ENCODE peak calls at places on chromosomes 16 and 17, in nine cellular contexts. One of them, this sample, is unnamed.

GRCh38 chr17:10812674-10813073 is 8.8 kb upstream of the TMEM238L start:
- DNase-seq in heart right ventricle: peak; percentile 43
- DNase-seq in adrenal gland: no peak
- DNase-seq in lung: no peak
- DNase-seq in HepG2: no peak
- DNase-seq in thyroid gland: peak; percentile 46
- DNase-seq in cardiac muscle cell: no peak
- DNase-seq in body of pancreas: peak; percentile 15
- DNase-seq in breast epithelium: no peak
- DNase-seq in this sample: no peak

GRCh38 chr17:40551874-40552768 is 13.2 kb downstream of the CCR7 start:
- DNase-seq in adrenal gland: peak; percentile 35
- DNase-seq in breast epithelium: peak; percentile 57
- DNase-seq in thyroid gland: peak; percentile 45
- DNase-seq in cardiac muscle cell: peak; percentile 86
- DNase-seq in HepG2: peak; percentile 95
- DNase-seq in lung: peak; percentile 30
- DNase-seq in body of pancreas: peak; percentile 55
- DNase-seq in heart right ventricle: no peak
- DNase-seq in this sample: peak; percentile 23

GRCh38 chr16:27242868-27243590 is 25.5 kb downstream of the NSMCE1 start:
- DNase-seq in lung: no peak
- DNase-seq in breast epithelium: no peak
- DNase-seq in adrenal gland: no peak
- DNase-seq in cardiac muscle cell: peak; percentile 86
- DNase-seq in heart right ventricle: no peak
- DNase-seq in thyroid gland: peak; percentile 29
- DNase-seq in HepG2: peak; percentile 83
- DNase-seq in body of pancreas: peak; percentile 60
- DNase-seq in this sample: peak; percentile 61

GRCh38 chr16:4410335-4411075 is 5.9 kb downstream of the CORO7 start:
- DNase-seq in heart right ventricle: no peak
- DNase-seq in cardiac muscle cell: peak; percentile 94
- DNase-seq in thyroid gland: no peak
- DNase-seq in HepG2: no peak
- DNase-seq in body of pancreas: peak; percentile 53
- DNase-seq in breast epithelium: peak; percentile 67
- DNase-seq in lung: no peak
- DNase-seq in adrenal gland: no peak
- DNase-seq in this sample: peak; percentile 14

GRCh38 chr16:84952335-84953050 is 58.8 kb downstream of the ZDHHC7 start:
- DNase-seq in cardiac muscle cell: peak; percentile 91
- DNase-seq in thyroid gland: peak; percentile 83
- DNase-seq in breast epithelium: peak; percentile 69
- DNase-seq in lung: peak; percentile 84
- DNase-seq in heart right ventricle: peak; percentile 81
- DNase-seq in body of pancreas: peak; percentile 88
- DNase-seq in HepG2: peak; percentile 83
- DNase-seq in adrenal gland: peak; percentile 89
- DNase-seq in this sample: peak; percentile 89

GRCh38 chr17:32269377-32269776 is 3.7 kb downstream of the RHBDL3 start:
- DNase-seq in breast epithelium: no peak
- DNase-seq in lung: no peak
- DNase-seq in body of pancreas: no peak
- DNase-seq in cardiac muscle cell: no peak
- DNase-seq in heart right ventricle: no peak
- DNase-seq in HepG2: no peak
- DNase-seq in adrenal gland: peak; percentile 45
- DNase-seq in thyroid gland: no peak
- DNase-seq in this sample: peak; percentile 27

GRCh38 chr16:26605872-26606271 is 460.9 kb upstream of the C16orf82 start:
- DNase-seq in body of pancreas: no peak
- DNase-seq in breast epithelium: no peak
- DNase-seq in lung: no peak
- DNase-seq in adrenal gland: no peak
- DNase-seq in heart right ventricle: no peak
- DNase-seq in thyroid gland: peak; percentile 44
- DNase-seq in HepG2: no peak
- DNase-seq in cardiac muscle cell: no peak
- DNase-seq in this sample: no peak

GRCh38 chr17:82493517-82493840 is 26.1 kb upstream of the FOXK2 start:
- DNase-seq in adrenal gland: peak; percentile 67
- DNase-seq in thyroid gland: peak; percentile 82
- DNase-seq in lung: no peak
- DNase-seq in breast epithelium: no peak
- DNase-seq in heart right ventricle: no peak
- DNase-seq in HepG2: no peak
- DNase-seq in cardiac muscle cell: no peak
- DNase-seq in body of pancreas: no peak
- DNase-seq in this sample: peak; percentile 50

GRCh38 chr16:79602615-79603014 is 2.1 kb upstream of the MAF start:
- DNase-seq in adrenal gland: no peak
- DNase-seq in thyroid gland: no peak
- DNase-seq in body of pancreas: no peak
- DNase-seq in breast epithelium: no peak
- DNase-seq in HepG2: no peak
- DNase-seq in cardiac muscle cell: no peak
- DNase-seq in heart right ventricle: no peak
- DNase-seq in lung: no peak
- DNase-seq in this sample: no peak

GRCh38 chr16:15858921-15859668 is 2.3 kb upstream of the MYH11 start:
- DNase-seq in lung: no peak
- DNase-seq in heart right ventricle: no peak
- DNase-seq in thyroid gland: no peak
- DNase-seq in cardiac muscle cell: no peak
- DNase-seq in breast epithelium: no peak
- DNase-seq in HepG2: no peak
- DNase-seq in body of pancreas: no peak
- DNase-seq in adrenal gland: no peak
- DNase-seq in this sample: no peak

GRCh38 chr16:15857779-15858560 is 1.1 kb upstream of the MYH11 start:
- DNase-seq in cardiac muscle cell: peak; percentile 54
- DNase-seq in HepG2: no peak
- DNase-seq in lung: no peak
- DNase-seq in body of pancreas: peak; percentile 9
- DNase-seq in thyroid gland: peak; percentile 29
- DNase-seq in breast epithelium: peak; percentile 68
- DNase-seq in adrenal gland: peak; percentile 20
- DNase-seq in heart right ventricle: peak; percentile 27
- DNase-seq in this sample: peak; percentile 90

GRCh38 chr16:15855704-15856003 is 1.2 kb downstream of the MYH11 start:
- DNase-seq in thyroid gland: no peak
- DNase-seq in HepG2: no peak
- DNase-seq in breast epithelium: no peak
- DNase-seq in cardiac muscle cell: no peak
- DNase-seq in adrenal gland: no peak
- DNase-seq in lung: no peak
- DNase-seq in body of pancreas: no peak
- DNase-seq in heart right ventricle: no peak
- DNase-seq in this sample: no peak

GRCh38 chr16:15856217-15856616 is 611 bp downstream of the MYH11 start:
- DNase-seq in heart right ventricle: no peak
- DNase-seq in cardiac muscle cell: no peak
- DNase-seq in breast epithelium: no peak
- DNase-seq in adrenal gland: no peak
- DNase-seq in HepG2: no peak
- DNase-seq in body of pancreas: no peak
- DNase-seq in lung: no peak
- DNase-seq in thyroid gland: no peak
- DNase-seq in this sample: no peak

DNA sequence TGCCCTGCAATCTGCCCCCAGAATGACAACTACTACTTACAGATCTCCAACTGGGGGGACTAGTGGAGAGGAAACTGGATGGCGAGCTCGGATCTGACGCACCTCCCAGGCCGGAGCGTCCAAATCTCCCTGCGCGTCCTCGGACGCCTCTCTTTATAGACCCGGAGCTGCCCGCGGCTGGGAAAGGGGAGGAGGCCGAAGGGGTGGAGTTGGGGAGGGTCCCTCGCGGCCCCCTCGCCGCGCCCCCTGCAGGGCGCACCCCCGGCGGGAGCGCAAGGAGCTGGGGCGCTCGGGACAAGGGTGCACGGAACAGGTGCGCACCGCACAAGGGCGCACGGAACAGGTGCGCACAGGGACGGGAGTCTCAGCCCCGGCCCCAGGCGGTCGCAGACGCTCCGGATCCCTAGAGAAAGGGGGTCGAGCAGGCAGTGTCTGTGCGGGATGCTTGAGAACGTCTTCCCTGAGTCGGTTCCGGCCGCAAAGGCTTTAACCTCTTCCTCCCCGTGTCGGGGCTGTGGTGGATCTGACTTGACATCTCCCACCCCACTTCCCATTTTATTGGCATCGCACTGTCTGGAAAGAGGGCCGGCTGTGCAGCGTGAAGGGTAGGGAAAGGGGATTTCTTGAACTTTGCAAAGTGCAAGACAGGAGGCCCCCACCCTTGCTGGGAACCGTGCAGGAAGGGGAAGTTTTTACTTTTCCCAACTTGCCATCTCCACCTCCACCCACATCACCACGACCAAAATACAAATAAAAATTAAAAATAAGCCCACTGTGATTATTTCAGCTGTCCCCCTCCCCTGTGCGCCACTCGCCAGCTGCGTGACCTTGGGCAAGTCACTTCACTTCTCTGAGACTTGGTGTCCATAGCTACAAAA is at the start of gene MYH11:
- DNase-seq in HepG2: no peak
- DNase-seq in heart right ventricle: no peak
- DNase-seq in thyroid gland: no peak
- DNase-seq in body of pancreas: no peak
- DNase-seq in cardiac muscle cell: no peak
- DNase-seq in lung: no peak
- DNase-seq in adrenal gland: no peak
- DNase-seq in breast epithelium: peak; percentile 42
- DNase-seq in this sample: peak; percentile 87
- H3K4me3 ChIP-seq in HepG2: peak within 1 kb of the TSS; percentile 11
- H3K4me3 ChIP-seq in heart right ventricle: peak within 1 kb of the TSS; percentile 53
- H3K4me3 ChIP-seq in thyroid gland: no peak within 1 kb of the TSS
- H3K4me3 ChIP-seq in body of pancreas: no peak within 1 kb of the TSS
- H3K4me3 ChIP-seq in cardiac muscle cell: peak within 1 kb of the TSS; percentile 28
- H3K4me3 ChIP-seq in lung: peak within 1 kb of the TSS; percentile 22
- H3K4me3 ChIP-seq in adrenal gland: no peak within 1 kb of the TSS
- H3K4me3 ChIP-seq in breast epithelium: peak within 1 kb of the TSS; percentile 66
- H3K4me3 ChIP-seq in this sample: peak within 1 kb of the TSS; percentile 54

GRCh38 chr16:75147968-75148310 is 385 bp upstream of the ZFP1 start:
- DNase-seq in thyroid gland: no peak
- DNase-seq in breast epithelium: no peak
- DNase-seq in HepG2: no peak
- DNase-seq in lung: no peak
- DNase-seq in adrenal gland: no peak
- DNase-seq in body of pancreas: no peak
- DNase-seq in heart right ventricle: no peak
- DNase-seq in cardiac muscle cell: no peak
- DNase-seq in this sample: no peak

GRCh38 chr16:75152635-75153034 is 4.3 kb downstream of the ZFP1 start:
- DNase-seq in thyroid gland: no peak
- DNase-seq in heart right ventricle: no peak
- DNase-seq in body of pancreas: no peak
- DNase-seq in adrenal gland: no peak
- DNase-seq in lung: no peak
- DNase-seq in HepG2: no peak
- DNase-seq in breast epithelium: no peak
- DNase-seq in cardiac muscle cell: no peak
- DNase-seq in this sample: no peak

GRCh38 chr16:75148311-75149195 is at the start of gene ZFP1:
- DNase-seq in lung: peak; percentile 95
- DNase-seq in adrenal gland: peak; percentile 95
- DNase-seq in heart right ventricle: peak; percentile 97
- DNase-seq in thyroid gland: peak; percentile 97
- DNase-seq in breast epithelium: peak; percentile 93
- DNase-seq in body of pancreas: peak; percentile 96
- DNase-seq in HepG2: peak; percentile 91
- DNase-seq in cardiac muscle cell: peak; percentile 95
- DNase-seq in this sample: peak; percentile 97

DNA sequence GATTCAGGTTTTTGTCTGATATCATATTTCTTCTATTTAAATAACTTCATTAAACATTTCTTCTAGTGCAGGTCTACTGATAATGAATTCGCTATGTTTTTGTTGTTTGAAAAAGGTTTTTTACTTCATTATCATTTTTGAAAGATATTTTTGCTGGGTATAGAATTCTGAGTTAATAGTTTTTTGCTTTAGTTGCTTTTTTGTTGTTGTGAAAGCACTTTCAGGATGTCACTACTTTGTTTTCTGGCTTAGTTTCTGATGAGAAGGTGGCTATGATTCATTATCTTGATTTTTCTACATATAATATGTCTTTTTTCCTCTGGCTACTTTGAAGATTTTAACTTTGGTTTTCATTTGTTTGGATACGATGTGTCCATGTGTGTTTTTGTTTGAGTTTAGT is 3.5 kb downstream of the ZFP1 start:
- DNase-seq in adrenal gland: no peak
- DNase-seq in lung: no peak
- DNase-seq in breast epithelium: no peak
- DNase-seq in cardiac muscle cell: no peak
- DNase-seq in body of pancreas: no peak
- DNase-seq in thyroid gland: no peak
- DNase-seq in HepG2: no peak
- DNase-seq in heart right ventricle: no peak
- DNase-seq in this sample: no peak
- H3K36me3 ChIP-seq in adrenal gland: no peaks in the 10 kb centered on the region
- H3K36me3 ChIP-seq in lung: peaks cover 7% of the 10 kb centered on the region
- H3K36me3 ChIP-seq in breast epithelium: no peaks in the 10 kb centered on the region
- H3K36me3 ChIP-seq in cardiac muscle cell: peaks cover 4% of the 10 kb centered on the region
- H3K36me3 ChIP-seq in body of pancreas: no peaks in the 10 kb centered on the region
- H3K36me3 ChIP-seq in thyroid gland: no peaks in the 10 kb centered on the region
- H3K36me3 ChIP-seq in HepG2: peaks cover 10% of the 10 kb centered on the region
- H3K36me3 ChIP-seq in heart right ventricle: no peaks in the 10 kb centered on the region
- H3K36me3 ChIP-seq in this sample: peaks cover 2% of the 10 kb centered on the region

DNA sequence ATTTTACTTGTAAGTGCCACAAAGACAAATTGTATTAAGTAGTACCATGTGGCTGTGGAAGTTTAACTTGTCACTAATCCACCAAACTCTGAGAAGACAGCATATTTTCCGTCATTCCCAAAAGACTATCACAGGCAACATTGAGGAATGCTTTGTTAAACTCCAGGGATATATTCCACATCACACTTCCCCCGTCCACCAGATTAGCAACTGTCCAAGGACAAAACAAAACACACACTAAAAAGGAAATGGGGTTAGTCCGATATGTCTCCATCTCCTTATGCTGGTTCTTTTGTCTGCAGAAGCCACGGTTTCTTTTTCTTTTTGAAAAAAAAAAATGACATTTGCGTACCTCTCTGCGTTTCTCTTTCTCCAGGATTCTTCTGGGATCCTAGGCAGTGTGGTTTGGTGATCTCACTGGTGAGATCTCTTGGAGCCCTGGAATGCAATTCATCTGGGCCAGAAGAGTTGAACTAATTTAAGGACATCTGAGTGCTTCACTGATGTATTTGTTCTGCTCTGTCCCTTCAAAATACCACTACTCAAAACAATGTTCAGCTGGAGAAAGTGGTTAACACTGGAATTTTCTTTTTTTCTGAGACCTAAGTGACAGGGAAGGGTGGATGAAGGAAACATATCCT is 40.6 kb downstream of the PRKCB start:
- DNase-seq in cardiac muscle cell: no peak
- DNase-seq in body of pancreas: no peak
- DNase-seq in HepG2: no peak
- DNase-seq in breast epithelium: no peak
- DNase-seq in thyroid gland: no peak
- DNase-seq in adrenal gland: no peak
- DNase-seq in lung: no peak
- DNase-seq in heart right ventricle: no peak
- DNase-seq in this sample: no peak
- H3K27me3 ChIP-seq in cardiac muscle cell: peaks cover 10% of the 10 kb centered on the region
- H3K27me3 ChIP-seq in body of pancreas: no peaks in the 10 kb centered on the region
- H3K27me3 ChIP-seq in HepG2: peaks cover 3% of the 10 kb centered on the region
- H3K27me3 ChIP-seq in breast epithelium: no peaks in the 10 kb centered on the region
- H3K27me3 ChIP-seq in thyroid gland: no peaks in the 10 kb centered on the region
- H3K27me3 ChIP-seq in adrenal gland: no peaks in the 10 kb centered on the region
- H3K27me3 ChIP-seq in lung: no peaks in the 10 kb centered on the region
- H3K27me3 ChIP-seq in heart right ventricle: peaks cover 3% of the 10 kb centered on the region
- H3K27me3 ChIP-seq in this sample: no peaks in the 10 kb centered on the region

GRCh38 chr16:55370762-55371482 is 46.9 kb downstream of the IRX6 start:
- DNase-seq in thyroid gland: peak; percentile 72
- DNase-seq in adrenal gland: peak; percentile 40
- DNase-seq in cardiac muscle cell: peak; percentile 45
- DNase-seq in breast epithelium: peak; percentile 56
- DNase-seq in body of pancreas: peak; percentile 58
- DNase-seq in lung: peak; percentile 50
- DNase-seq in HepG2: peak; percentile 7
- DNase-seq in heart right ventricle: peak; percentile 74
- DNase-seq in this sample: peak; percentile 66
- H3K4me3 ChIP-seq in thyroid gland: no peak overlapping the region
- H3K4me3 ChIP-seq in adrenal gland: no peak overlapping the region
- H3K4me3 ChIP-seq in cardiac muscle cell: no peak overlapping the region
- H3K4me3 ChIP-seq in breast epithelium: peak overlapping the region; percentile 56
- H3K4me3 ChIP-seq in body of pancreas: no peak overlapping the region
- H3K4me3 ChIP-seq in lung: no peak overlapping the region
- H3K4me3 ChIP-seq in HepG2: no peak overlapping the region
- H3K4me3 ChIP-seq in heart right ventricle: no peak overlapping the region
- H3K4me3 ChIP-seq in this sample: no peak overlapping the region

This sample was measured in H7.